ENCODE peak calls at places on chromosomes 3 and 15, in four cellular contexts. O, E, X and Q are unnamed samples. For H3K4me1 and H3K36me3, the result is how much of the 10 kb centered on the place peaks cover.

GRCh38 chr15:50065264-50065663 is 53.8 kb downstream of the ATP8B4 start:
- DNase-seq in O (no peak), E (no peak), X (no peak), Q (no peak)

GRCh38 chr3:67558429-67558828 is 96.0 kb downstream of the SUCLG2 start:
- DNase-seq in O (no peak), E (no peak), X (no peak), Q (no peak)

GRCh38 chr3:179196700-179197099 is 48.5 kb downstream of the PIK3CA start:
- DNase-seq in O (no peak), E (peak), X (no peak), Q (no peak)

GRCh38 chr15:70164910-70165791 is 67.4 kb upstream of the TLE3 start:
- DNase-seq in O (no peak), E (no peak), X (no peak), Q (no peak)

GRCh38 chr3:95883801-95884200 is 930.6 kb upstream of the EPHA6 start:
- DNase-seq in O (no peak), E (peak), X (no peak), Q (no peak)

GRCh38 chr3:62888180-62888579 is 13.0 kb upstream of the CADPS start:
- DNase-seq in O (no peak), E (peak), X (no peak), Q (no peak)

GRCh38 chr15:80694624-80695098 is 449 bp upstream of the ABHD17C start:
- DNase-seq in O (no peak), E (peak), X (no peak), Q (peak)

GRCh38 chr15:60255390-60255789 is 142.4 kb downstream of the ANXA2 start:
- DNase-seq in O (no peak), E (no peak), X (no peak), Q (peak)

GRCh38 chr3:133881987-133882825 is 13.5 kb downstream of the RAB6B start:
- DNase-seq in O (no peak), E (no peak), X (peak), Q (no peak)

GRCh38 chr3:64732570-64732969 is 44.8 kb upstream of the ADAMTS9 start:
- DNase-seq in O (no peak), E (no peak), X (no peak), Q (no peak)

GRCh38 chr15:68401496-68402431 is 30.2 kb downstream of the ITGA11 start:
- DNase-seq in O (no peak), E (no peak), X (peak), Q (no peak)

GRCh38 chr3:30643763-30644462 is 37.5 kb downstream of the TGFBR2 start:
- DNase-seq in O (no peak), E (no peak), X (no peak), Q (peak)
- H3K4me3 ChIP-seq in O (no peak), E (no peak), X (no peak), Q (no peak)

DNA sequence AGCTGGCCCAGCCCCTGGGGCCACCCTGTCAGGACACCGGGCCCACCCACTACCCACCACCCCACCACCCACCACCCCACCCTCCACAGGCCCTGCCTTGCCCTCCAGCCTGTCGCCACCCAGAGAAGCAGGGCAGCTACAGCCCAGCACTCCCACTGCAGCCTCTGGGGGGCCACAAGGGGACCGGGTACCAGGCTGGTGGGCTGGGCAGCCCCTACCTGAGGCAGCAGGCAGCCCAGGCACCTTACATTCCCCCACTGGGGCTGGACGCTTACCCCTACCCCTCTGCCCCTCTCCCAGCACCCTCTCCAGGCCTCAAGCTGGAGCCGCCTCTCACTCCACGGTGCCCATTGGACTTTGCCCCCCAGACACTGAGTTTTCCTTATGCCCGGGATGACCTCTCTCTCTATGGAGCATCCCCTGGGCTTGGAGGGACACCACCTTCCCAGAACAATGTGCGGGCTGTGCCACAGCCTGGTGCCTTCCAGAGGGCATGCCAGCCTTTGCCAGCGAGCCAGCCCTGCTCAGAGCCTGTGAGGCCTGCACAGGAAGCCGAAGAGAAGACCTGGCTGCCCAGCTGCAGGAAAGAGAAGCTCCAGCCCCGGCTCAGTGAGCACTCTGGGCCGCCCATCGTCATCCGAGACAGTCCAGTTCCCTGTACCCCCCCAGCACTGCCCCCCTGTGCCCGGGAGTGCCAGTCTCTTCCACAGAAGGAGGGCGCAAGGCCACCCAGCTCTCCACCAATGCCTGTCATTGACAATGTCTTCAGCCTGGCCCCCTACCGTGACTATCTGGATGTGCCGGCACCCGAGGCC is 5.3 kb downstream of the C15orf39 start:
- DNase-seq in O (no peak), E (no peak), X (no peak), Q (no peak)
- H3K4me1 ChIP-seq in O (under half), E (under half), X (under half), Q (under half)

DNA sequence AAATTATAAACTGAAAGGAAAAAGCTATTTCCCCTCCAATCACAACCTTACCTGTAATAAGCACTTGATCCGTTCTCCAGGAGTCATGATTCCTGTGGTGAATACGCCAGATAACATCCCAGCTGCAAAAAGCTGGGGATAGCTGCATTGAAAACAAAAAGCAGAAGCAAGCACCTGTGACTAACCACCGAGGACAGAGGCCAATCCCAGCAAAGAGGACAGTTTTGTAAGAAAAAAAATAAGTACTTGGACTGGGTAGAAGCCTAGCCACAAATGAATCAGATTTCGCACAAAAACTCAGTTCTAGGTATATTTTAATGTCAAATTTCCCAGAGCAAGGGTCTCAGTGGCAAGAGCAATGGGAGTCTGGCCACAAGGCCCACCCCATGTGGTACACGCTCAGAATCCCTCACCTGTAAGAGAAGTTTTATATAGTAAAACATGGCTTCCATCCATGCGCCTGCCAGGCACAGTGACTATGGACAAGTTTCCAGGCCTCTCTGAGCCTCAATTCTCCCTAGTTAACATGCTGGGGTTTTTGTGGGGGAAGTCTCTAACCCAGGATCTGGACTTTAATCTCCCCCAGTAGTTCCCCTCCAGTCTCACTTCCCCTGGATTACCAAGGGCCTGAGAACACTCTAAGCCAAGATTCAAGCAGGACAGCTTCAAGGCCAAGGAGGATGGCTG is 19.2 kb downstream of the SLC25A20 start:
- DNase-seq in O (no peak), E (no peak), X (no peak), Q (no peak)
- H3K36me3 ChIP-seq in O (half or more), E (under half), X (under half), Q (under half)

DNA sequence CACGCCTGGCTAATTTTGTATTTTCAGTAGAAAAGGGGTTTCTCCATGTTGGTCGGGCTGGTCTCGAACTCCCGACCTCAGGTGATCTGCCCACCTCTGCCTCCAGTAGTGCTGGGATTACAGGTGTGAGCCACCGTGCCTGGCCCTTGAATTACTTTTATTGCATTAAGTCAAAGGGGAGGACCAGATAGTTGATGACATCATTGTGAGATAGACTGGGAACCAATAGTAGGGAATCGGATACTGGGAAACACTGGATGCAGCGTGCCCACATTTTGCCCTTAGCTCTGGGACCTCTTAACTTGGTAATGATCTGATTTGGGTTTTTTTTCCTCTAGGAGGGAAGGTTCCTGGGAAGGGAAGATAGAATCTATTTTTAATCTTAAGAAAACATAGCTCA is 19.2 kb downstream of the DAG1 start:
- DNase-seq in O (no peak), E (no peak), X (no peak), Q (no peak)
- H3K4me3 ChIP-seq in O (no peak), E (no peak), X (no peak), Q (no peak)

DNA sequence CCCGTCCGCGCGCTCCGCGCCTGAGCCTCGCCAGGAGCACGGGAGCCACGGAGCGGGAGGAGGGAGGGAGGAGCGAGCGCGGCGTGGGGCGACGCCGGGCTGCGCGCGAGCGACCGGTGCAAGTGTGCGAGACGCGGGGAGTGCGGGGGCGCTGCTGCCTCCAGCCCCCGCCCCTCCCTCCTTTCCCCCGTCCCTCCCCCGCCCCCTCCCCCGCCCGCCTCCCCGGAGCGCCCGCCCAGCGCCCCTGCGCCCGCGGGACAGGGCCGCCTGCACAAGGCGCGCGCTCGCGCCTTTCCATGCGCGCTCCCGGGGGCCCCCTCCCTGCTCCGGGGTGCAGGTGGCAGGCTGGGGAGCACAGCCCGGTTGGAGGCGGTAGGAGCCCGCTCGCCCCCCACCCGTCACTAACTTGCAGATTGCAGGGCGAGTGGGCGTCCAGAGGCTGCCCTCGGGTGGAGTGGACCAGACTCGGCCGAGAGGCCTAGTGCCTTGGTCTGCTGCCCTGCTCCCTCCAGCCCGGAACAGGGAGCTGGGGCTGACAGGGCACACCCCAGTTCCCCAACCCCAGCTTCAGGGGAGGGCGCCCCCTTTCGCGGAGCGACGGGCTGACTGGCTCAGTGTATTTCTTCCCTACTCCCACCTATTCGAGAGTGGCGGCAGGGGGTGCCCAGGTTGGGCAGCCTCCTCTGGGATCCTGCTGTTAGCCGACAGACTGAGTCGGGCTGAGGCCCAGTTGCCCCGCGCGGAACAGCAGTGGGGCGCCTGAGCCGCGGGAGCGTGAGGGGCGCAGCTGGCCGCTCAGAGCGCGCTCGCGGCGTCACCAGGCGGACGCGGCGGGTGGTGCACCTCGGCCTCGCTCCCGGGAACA is at the start of gene WNT7A:
- DNase-seq in O (no peak), E (peak), X (no peak), Q (peak)
- H3K4me1 ChIP-seq in O (under half), E (under half), X (under half), Q (under half)

GRCh38 chr3:160012108-160012507 is 23.5 kb downstream of the IL12A start:
- DNase-seq in O (no peak), E (no peak), X (no peak), Q (no peak)

GRCh38 chr3:160010578-160010977 is 21.9 kb downstream of the IL12A start:
- DNase-seq in O (no peak), E (no peak), X (no peak), Q (no peak)

GRCh38 chr3:160006282-160007163 is 17.9 kb downstream of the IL12A start:
- DNase-seq in O (no peak), E (peak), X (peak), Q (no peak)

GRCh38 chr3:160008979-160009378 is 20.3 kb downstream of the IL12A start:
- DNase-seq in O (no peak), E (no peak), X (no peak), Q (no peak)

DNA sequence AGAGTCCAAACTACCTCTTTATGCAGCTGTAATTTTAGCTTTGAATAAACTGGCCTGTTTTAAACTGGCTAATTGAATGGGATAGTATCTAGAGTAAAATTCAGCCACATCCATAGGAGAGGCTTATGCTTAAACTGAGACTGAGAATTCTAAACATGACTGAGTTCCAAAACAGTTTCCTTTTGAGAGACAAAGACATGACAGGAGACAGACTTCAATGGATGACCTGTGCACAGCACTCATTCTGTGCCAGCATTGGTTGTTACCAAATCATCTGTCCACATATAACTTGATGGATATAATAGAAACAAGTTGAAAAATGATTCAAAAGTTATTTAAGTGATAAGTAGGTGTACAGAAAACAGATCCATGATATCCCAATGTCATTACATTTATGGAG is 20.9 kb downstream of the IL12A start:
- DNase-seq in O (no peak), E (no peak), X (no peak), Q (no peak)
- H3K36me3 ChIP-seq in O (under half), E (under half), X (under half), Q (under half)

DNA sequence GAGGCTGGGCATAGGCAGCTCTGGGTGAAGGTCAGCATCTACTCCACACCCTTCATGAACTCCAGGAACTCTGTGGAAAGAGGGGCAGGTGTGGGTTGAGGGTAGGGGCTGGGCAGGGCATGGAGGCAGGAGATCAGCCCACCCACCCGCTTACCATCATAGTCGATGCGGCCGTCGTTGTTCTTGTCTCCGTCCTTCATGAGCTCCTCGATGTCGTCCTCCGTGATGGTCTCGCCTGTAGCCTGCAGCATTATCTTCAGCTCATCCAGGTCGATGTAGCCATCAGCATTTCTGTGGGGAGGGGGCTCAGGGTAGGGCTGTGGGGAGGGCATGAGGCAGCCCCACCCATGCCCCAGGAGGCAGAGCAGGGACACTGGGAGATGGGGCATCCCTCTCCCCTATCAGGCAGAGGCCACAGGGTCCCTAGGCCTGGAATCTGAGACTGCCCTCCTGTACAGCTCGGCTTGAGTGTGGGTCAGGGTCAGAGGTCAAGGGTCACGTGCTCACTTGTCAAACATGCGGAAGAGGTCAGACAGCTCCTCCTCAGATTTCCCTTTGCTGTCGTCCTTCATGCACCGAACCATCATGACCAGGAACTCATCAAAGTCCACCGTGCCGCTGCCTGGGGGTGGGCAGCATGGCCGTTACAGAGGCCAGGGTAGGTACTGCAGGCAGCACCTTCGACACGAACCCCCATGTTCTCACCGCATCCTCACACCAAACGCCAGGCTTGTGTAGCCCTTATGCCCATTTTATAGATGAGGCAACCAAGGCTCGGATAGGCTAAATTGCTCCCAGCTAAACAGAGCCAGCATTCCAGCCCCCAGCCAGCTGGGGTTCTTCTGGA is 2.4 kb downstream of the TNNC1 start:
- DNase-seq in O (no peak), E (no peak), X (no peak), Q (no peak)
- H3K4me3 ChIP-seq in O (no peak), E (no peak), X (peak), Q (no peak)